ENCODE peak calls at places on chromosome 5, in ten cellular contexts. M, P, Q, R, K, B, O, D, H and S are unnamed samples.
A peak's percentile ranks its signal among the peaks of the same experiment; 100 is the strongest.

GRCh38 chr5:112012112-112012511 is 255.1 kb upstream of the NREP start:
- DNase-seq in P (no peak), K (no peak), D (no peak), O (no peak), M (peak; percentile 58), H (peak; percentile 69), B (no peak), R (no peak), Q (no peak), S (no peak)

GRCh38 chr5:38441730-38442573 is 114.5 kb downstream of the LIFR start:
- DNase-seq in H (peak; percentile 94), R (peak; percentile 93), K (peak; percentile 96), Q (peak; percentile 75), P (peak; percentile 95), O (peak; percentile 89), D (peak; percentile 96), M (peak; percentile 98), B (peak; percentile 87), S (no peak)

GRCh38 chr5:86909461-86909881 is 291.7 kb downstream of the COX7C start:
- DNase-seq in M (peak; percentile 97), D (no peak), R (no peak), O (no peak), P (peak; percentile 8), Q (no peak), H (peak; percentile 45), B (no peak), K (peak; percentile 29), S (no peak)

GRCh38 chr5:159021360-159022177 is 78.1 kb downstream of the EBF1 start:
- DNase-seq in B (no peak), K (peak; percentile 56), Q (no peak), D (peak; percentile 43), H (peak; percentile 94), M (no peak), O (no peak), P (no peak), R (no peak), S (no peak)

GRCh38 chr5:57434227-57434640 is 48.4 kb downstream of the ACTBL2 start:
- DNase-seq in K (no peak), H (no peak), D (peak; percentile 55), Q (no peak), O (no peak), M (peak; percentile 63), P (peak; percentile 47), R (no peak), B (no peak), S (no peak)

GRCh38 chr5:10452768-10453331 is 11.2 kb downstream of the ROPN1L start:
- DNase-seq in B (no peak), O (no peak), P (peak; percentile 77), H (peak; percentile 93), M (peak; percentile 98), Q (no peak), R (no peak), K (peak; percentile 78), D (peak; percentile 82), S (no peak)

GRCh38 chr5:88643315-88643714 is 239.7 kb downstream of the MEF2C start:
- DNase-seq in K (no peak), O (no peak), M (peak; percentile 69), B (no peak), R (no peak), D (no peak), Q (no peak), H (no peak), P (no peak), S (no peak)

GRCh38 chr5:154478224-154478565 is at the start of gene HAND1:
- DNase-seq in K (peak; percentile 62), R (peak; percentile 59), B (peak; percentile 77), M (no peak), Q (peak; percentile 72), O (no peak), P (peak; percentile 88), D (peak; percentile 92), H (no peak), S (no peak)

GRCh38 chr5:7210549-7210948 is 185.4 kb upstream of the ADCY2 start:
- DNase-seq in K (no peak), R (no peak), D (no peak), B (no peak), O (no peak), Q (no peak), P (no peak), H (no peak), M (no peak), S (no peak)

GRCh38 chr5:174785120-174785680 is 60.8 kb downstream of the MSX2 start:
- DNase-seq in M (no peak), O (no peak), Q (no peak), R (no peak), H (no peak), P (no peak), K (no peak), B (no peak), D (no peak), S (no peak)

DNA sequence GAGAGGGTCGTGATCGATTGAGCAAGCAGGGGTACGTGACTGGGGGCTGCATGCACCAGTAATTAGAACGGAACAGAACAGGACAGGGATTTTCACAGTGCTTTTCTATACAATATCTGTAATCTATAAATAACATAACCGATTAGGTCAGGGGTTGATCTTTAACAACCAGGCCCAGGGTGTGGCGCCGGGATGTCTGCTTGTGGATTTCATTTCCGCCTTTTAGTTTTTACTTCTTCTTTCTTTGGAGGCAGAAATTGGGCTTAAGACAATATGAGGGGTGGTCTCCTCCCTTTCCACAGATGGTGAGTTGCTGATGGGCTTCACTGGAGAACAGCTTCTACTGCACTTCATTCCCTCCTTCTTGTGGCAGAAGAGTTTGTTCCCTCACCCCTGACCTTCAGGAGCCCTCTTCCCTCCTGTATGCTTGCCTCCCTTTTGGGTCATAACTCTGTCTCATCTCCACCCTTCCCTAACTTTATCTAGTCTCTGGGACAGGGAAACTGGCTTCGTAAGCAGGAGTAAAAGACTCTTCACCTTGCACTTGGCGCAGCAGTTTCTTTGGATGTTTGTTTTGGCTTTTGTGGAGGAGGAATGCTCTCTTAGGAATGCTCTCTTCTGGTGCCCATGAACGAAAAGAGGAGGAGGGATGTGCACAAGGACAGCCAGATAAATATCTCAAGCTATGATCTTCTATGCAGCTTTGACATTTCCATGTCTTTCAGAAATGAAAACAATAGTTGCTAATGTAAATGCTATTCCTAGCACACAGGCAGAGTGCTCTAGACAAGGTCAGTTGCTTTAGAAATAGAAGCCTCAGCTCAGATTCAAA is 139.8 kb upstream of the RPS23 start:
- DNase-seq in D (no peak), M (no peak), B (no peak), K (no peak), O (no peak), R (no peak), P (no peak), H (no peak), Q (no peak), S (no peak)
- H3K27ac ChIP-seq in D (no peak overlapping the region), M (no peak overlapping the region), B (no peak overlapping the region), K (no peak overlapping the region), O (no peak overlapping the region), R (no peak overlapping the region), P (peak overlapping the region; percentile 89), H (no peak overlapping the region), Q (no peak overlapping the region), S (no peak overlapping the region)

GRCh38 chr5:14244721-14245518 is 101.8 kb downstream of the TRIO start:
- DNase-seq in O (no peak), B (no peak), R (no peak), M (no peak), K (no peak), P (no peak), H (peak; percentile 55), D (no peak), Q (no peak), S (no peak)

GRCh38 chr5:14242447-14242846 is 99.3 kb downstream of the TRIO start:
- DNase-seq in D (no peak), K (no peak), R (no peak), M (no peak), H (no peak), O (no peak), P (no peak), Q (no peak), B (no peak), S (no peak)

GRCh38 chr5:14243768-14244167 is 100.6 kb downstream of the TRIO start:
- DNase-seq in R (no peak), Q (no peak), K (no peak), M (no peak), D (no peak), O (no peak), P (no peak), H (no peak), B (no peak), S (no peak)

GRCh38 chr5:14240366-14240765 is 97.2 kb downstream of the TRIO start:
- DNase-seq in K (no peak), R (no peak), H (peak; percentile 66), P (no peak), O (no peak), M (no peak), B (no peak), D (no peak), Q (no peak), S (no peak)

GRCh38 chr5:14242871-14243383 is 99.8 kb downstream of the TRIO start:
- DNase-seq in H (no peak), P (no peak), O (no peak), M (no peak), K (no peak), Q (no peak), B (no peak), D (no peak), R (no peak), S (no peak)
- H3K4me1 ChIP-seq in H (peaks cover 12% of the 10 kb centered on the region), P (no peaks in the 10 kb centered on the region), O (peaks cover 4% of the 10 kb centered on the region), M (peaks cover 19% of the 10 kb centered on the region), K (peaks cover 50% of the 10 kb centered on the region), Q (peaks cover 90% of the 10 kb centered on the region), B (peaks cover under 1% of the 10 kb centered on the region), D (peaks cover 65% of the 10 kb centered on the region), R (no peaks in the 10 kb centered on the region), S (no peaks in the 10 kb centered on the region)

DNA sequence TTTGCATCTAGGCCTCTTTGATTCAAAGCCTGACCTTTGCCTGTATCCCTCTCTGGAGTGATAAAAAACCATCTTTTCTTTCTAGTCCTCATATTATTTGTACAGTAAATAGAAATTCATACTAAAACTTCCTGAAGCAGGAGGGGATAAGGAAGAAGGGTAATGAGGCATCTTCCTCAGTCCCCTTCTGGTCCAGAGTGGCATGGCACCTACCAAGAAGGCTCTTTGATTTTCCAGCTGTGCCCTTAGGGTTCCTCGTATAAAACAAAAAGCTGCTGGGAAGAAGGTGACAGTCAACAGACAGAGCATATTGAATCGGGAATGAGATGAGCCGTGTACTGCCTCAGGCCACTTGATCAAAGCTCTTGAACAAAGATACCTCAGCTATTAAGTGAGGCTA is 71.9 kb upstream of the SPDL1 start:
- DNase-seq in O (no peak), H (no peak), B (no peak), Q (no peak), P (no peak), D (peak; percentile 9), K (no peak), M (no peak), R (no peak), S (no peak)
- TF ChIP-seq CTCF in O (no peak), H (no peak), B (no peak), Q (no peak), P (no peak), D (peak; percentile 31), K (no peak), M (peak; percentile 23), R (no peak), S (no peak)

DNA sequence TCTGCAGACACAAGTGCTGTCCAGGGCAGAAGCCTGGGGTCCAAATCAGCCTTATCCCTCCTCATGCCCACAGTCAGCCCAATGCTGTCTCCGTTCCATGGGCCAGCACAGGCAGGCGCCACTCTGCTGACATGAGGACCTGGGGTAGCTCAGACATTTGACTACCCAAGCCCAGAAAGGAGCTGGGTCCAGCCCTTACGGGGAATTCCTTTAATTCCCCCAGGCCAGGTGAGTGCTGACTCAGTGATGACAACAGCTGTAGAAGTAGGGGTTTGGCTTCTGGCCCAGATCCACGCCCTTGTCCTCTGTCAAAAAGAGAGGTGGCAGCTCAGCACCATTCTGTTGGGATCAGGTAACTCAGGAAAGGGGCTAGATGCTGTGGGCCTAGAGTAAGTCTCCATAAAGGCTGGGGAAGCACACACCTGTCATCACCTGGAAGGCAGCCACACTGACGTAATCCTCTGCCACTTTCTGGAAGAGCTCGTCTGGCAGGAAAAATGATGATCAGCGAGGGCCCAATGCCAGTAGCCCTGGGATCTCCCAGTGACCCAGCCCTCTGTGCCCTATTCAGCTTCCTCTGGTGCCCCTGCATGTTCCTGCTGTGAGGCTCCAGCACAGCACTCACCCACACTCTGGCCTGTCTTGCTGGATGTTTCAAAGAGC is 1.9 kb downstream of the RAB24 start:
- DNase-seq in D (no peak), Q (no peak), P (no peak), B (peak; percentile 88), H (no peak), O (no peak), R (peak; percentile 96), M (peak; percentile 99), K (no peak), S (no peak)
- H3K27ac ChIP-seq in D (no peak overlapping the region), Q (peak overlapping the region; percentile 97), P (peak overlapping the region; percentile 91), B (peak overlapping the region; percentile 87), H (no peak overlapping the region), O (no peak overlapping the region), R (peak overlapping the region; percentile 81), M (peak overlapping the region; percentile 92), K (no peak overlapping the region), S (peak overlapping the region; percentile 72)